ENCODE peak calls at places on chromosome 21, in four cellular contexts. O, N, L and S are unnamed samples.

GRCh38 chr21:17491716-17492414 is 21.0 kb upstream of the CXADR start:
- DNase-seq in N (no peak), L (no peak), O (peak; percentile 99), S (no peak)

GRCh38 chr21:23541571-23541970 is 2065.7 kb downstream of the MRPL39 start:
- DNase-seq in N (no peak), L (no peak), O (no peak), S (no peak)

GRCh38 chr21:8993943-8994639 is 1527.3 kb upstream of the TPTE start:
- DNase-seq in N (no peak), L (no peak), O (no peak), S (no peak)

GRCh38 chr21:22806278-22806677 is 1808.1 kb downstream of the NCAM2 start:
- DNase-seq in N (no peak), L (no peak), O (no peak), S (no peak)

GRCh38 chr21:36211660-36212512 is 55.3 kb downstream of the DOP1B start:
- DNase-seq in O (peak; percentile 93), N (no peak), L (no peak), S (no peak)

GRCh38 chr21:39840373-39841097 is 26.7 kb upstream of the PCP4 start:
- DNase-seq in O (no peak), N (no peak), L (no peak), S (no peak)

GRCh38 chr21:38798481-38798882 is 7.2 kb upstream of the ETS2 start:
- DNase-seq in O (no peak), L (no peak), N (no peak), S (no peak)

GRCh38 chr21:24265987-24266386 is 1341.3 kb downstream of the MRPL39 start:
- DNase-seq in L (no peak), O (no peak), N (no peak), S (no peak)

GRCh38 chr21:41370840-41371697 is 9.2 kb downstream of the MX2 start:
- DNase-seq in O (no peak), N (no peak), L (no peak), S (no peak)

GRCh38 chr21:15875286-15875685 is 145.5 kb downstream of the USP25 start:
- DNase-seq in O (no peak), N (no peak), L (no peak), S (no peak)

GRCh38 chr21:15868940-15869339 is 139.2 kb downstream of the USP25 start:
- DNase-seq in L (no peak), N (no peak), O (no peak), S (no peak)

GRCh38 chr21:15870819-15871218 is 141.0 kb downstream of the USP25 start:
- DNase-seq in N (no peak), L (no peak), O (no peak), S (no peak)

GRCh38 chr21:15872236-15872635 is 142.5 kb downstream of the USP25 start:
- DNase-seq in L (no peak), O (no peak), N (no peak), S (no peak)

GRCh38 chr21:15874610-15875009 is 144.8 kb downstream of the USP25 start:
- DNase-seq in O (peak; percentile 55), L (no peak), N (no peak), S (no peak)
- H3K36me3 ChIP-seq in O (peaks cover 8% of the 10 kb centered on the region), L (no peaks in the 10 kb centered on the region), N (peaks cover 87% of the 10 kb centered on the region), S (peaks cover 3% of the 10 kb centered on the region)

GRCh38 chr21:44425307-44425894 is 29.9 kb upstream of the LRRC3 start:
- DNase-seq in L (peak; percentile 25), N (peak; percentile 0), O (no peak), S (peak; percentile 51)

GRCh38 chr21:44425895-44426662 is 29.2 kb upstream of the LRRC3 start:
- DNase-seq in O (no peak), L (peak; percentile 14), N (peak; percentile 1), S (no peak)

GRCh38 chr21:44423941-44424607 is 31.2 kb upstream of the LRRC3 start:
- DNase-seq in L (peak; percentile 16), N (peak; percentile 1), O (no peak), S (no peak)

GRCh38 chr21:44423312-44423821 is 31.9 kb upstream of the LRRC3 start:
- DNase-seq in N (no peak), L (peak; percentile 12), O (no peak), S (no peak)

GRCh38 chr21:44424608-44425306 is 30.6 kb upstream of the LRRC3 start:
- DNase-seq in L (peak; percentile 13), O (no peak), N (peak; percentile 1), S (no peak)
- H3K4me3 ChIP-seq in L (no peak overlapping the region), O (no peak overlapping the region), N (no peak overlapping the region), S (peak overlapping the region; percentile 60)

GRCh38 chr21:32565856-32566465 is 19.4 kb downstream of the TCP10L start:
- DNase-seq in L (no peak), O (peak; percentile 48), N (no peak), S (no peak)

GRCh38 chr21:32566990-32567389 is 18.3 kb downstream of the TCP10L start:
- DNase-seq in L (no peak), N (no peak), O (no peak), S (no peak)

GRCh38 chr21:32570456-32570855 is 14.9 kb downstream of the TCP10L start:
- DNase-seq in L (no peak), O (no peak), N (no peak), S (no peak)

GRCh38 chr21:32572574-32573420 is 12.5 kb downstream of the TCP10L start:
- DNase-seq in N (no peak), L (no peak), O (no peak), S (peak; percentile 66)

GRCh38 chr21:32569261-32570230 is 15.8 kb downstream of the TCP10L start:
- DNase-seq in O (peak; percentile 79), L (peak; percentile 86), N (peak; percentile 35), S (peak; percentile 69)
- TF ChIP-seq POLR2A in O (no peak), L (no peak), N (no peak), S (no peak)

GRCh38 chr21:42531771-42532170 is 18.1 kb downstream of the SLC37A1 start:
- DNase-seq in N (no peak), L (no peak), O (no peak), S (no peak)
- H3K36me3 ChIP-seq in N (no peaks in the 10 kb centered on the region), L (no peaks in the 10 kb centered on the region), O (no peaks in the 10 kb centered on the region), S (no peaks in the 10 kb centered on the region)

GRCh38 chr21:44722701-44723100 is 11.3 kb upstream of the TSPEAR start:
- DNase-seq in O (no peak), N (no peak), L (no peak), S (no peak)
- H3K4me3 ChIP-seq in O (no peak overlapping the region), N (no peak overlapping the region), L (no peak overlapping the region), S (no peak overlapping the region)

GRCh38 chr21:45319461-45320211 is 31.9 kb upstream of the POFUT2 start:
- DNase-seq in O (peak; percentile 77), N (no peak), L (peak; percentile 43), S (no peak)
- TF ChIP-seq POLR2A in O (no peak), N (peak; percentile 27), L (no peak), S (no peak)

DNA sequence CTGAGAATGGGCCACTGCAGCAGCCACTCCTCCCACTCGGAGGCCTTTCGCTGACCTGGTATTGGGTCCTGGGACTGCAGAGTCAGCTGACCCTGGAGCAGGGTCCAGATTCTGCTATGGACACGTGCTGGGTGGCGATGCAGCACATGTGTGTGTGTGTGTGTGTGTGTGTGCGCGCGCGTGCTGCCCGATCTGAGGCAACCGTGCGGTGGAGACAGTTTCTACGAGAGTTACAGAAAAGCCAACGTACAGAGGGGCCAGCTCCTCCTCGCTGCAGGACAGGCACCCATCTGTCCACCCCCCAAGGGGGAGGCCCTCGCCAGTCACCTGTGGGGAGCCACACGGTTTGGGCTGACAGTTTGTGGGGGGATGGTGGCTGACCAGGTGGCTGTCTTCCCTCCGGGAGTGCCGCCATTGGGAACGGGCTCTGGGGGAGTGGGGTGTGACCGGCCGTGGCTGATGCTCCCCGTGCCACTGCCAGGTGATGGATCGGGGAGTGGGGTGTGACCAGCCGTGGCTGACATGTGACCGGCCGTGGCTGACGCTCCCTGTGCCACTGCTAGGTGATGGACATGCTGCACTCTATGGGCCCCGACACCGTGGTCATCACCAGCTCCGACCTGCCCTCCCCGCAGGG is 24.0 kb downstream of the CSTB start:
- DNase-seq in N (no peak), L (no peak), O (no peak), S (no peak)
- H3K36me3 ChIP-seq in N (peaks cover 48% of the 10 kb centered on the region), L (no peaks in the 10 kb centered on the region), O (peaks cover 88% of the 10 kb centered on the region), S (peaks cover 2% of the 10 kb centered on the region)